ENCODE peak calls at places on chromosomes 1 and 21, in five cellular contexts. R is SK-N-SH, O is HCT116, G is GM12878, A is HepG2. P is an unnamed sample.

GRCh38 chr1:79708646-79709237 is 702.2 kb upstream of the ADGRL4 start:
- DNase-seq in R (no peak), O (no peak), G (no peak), A (no peak), P (no peak)

GRCh38 chr1:17841944-17842343 is 86.8 kb downstream of the ACTL8 start:
- DNase-seq in R (no peak), O (no peak), G (no peak), A (no peak), P (no peak)

GRCh38 chr1:232851532-232851931 is 46.3 kb downstream of the MAP10 start:
- DNase-seq in R (no peak), O (no peak), G (no peak), A (no peak), P (no peak)

GRCh38 chr1:8796812-8797211 is 20.6 kb downstream of the RERE start:
- DNase-seq in R (no peak), O (no peak), G (no peak), A (no peak), P (no peak)

GRCh38 chr1:178639326-178639725 is 85.7 kb upstream of the RALGPS2 start:
- DNase-seq in R (no peak), O (no peak), G (no peak), A (no peak), P (no peak)

GRCh38 chr1:52576074-52576473 is 23.2 kb upstream of the TUT4 start:
- DNase-seq in R (no peak), O (no peak), G (no peak), A (no peak), P (no peak)

GRCh38 chr1:48109390-48110009 is 112.3 kb upstream of the TRABD2B start:
- DNase-seq in R (peak; percentile 36), O (peak; percentile 24), G (no peak), A (peak; percentile 61), P (no peak)

GRCh38 chr1:165836664-165837482 is 9.5 kb downstream of the UCK2 start:
- DNase-seq in R (no peak), O (no peak), G (no peak), A (no peak), P (no peak)

GRCh38 chr1:238329671-238330070 is 438.9 kb upstream of the ZP4 start:
- DNase-seq in R (no peak), O (no peak), G (no peak), A (no peak), P (no peak)

GRCh38 chr1:15430787-15431570 is 7.3 kb upstream of the CTRC start:
- DNase-seq in R (peak; percentile 93), O (no peak), G (no peak), A (no peak), P (peak; percentile 85)

GRCh38 chr1:14255711-14256110 is 342.8 kb upstream of the KAZN start:
- DNase-seq in R (no peak), O (no peak), G (no peak), A (no peak), P (no peak)

GRCh38 chr1:170533331-170533730 is 1.4 kb downstream of the GORAB start:
- DNase-seq in R (no peak), O (no peak), G (no peak), A (no peak), P (peak; percentile 17)

GRCh38 chr1:153531638-153532037 is 4.2 kb downstream of the S100A6 start:
- DNase-seq in R (no peak), O (no peak), G (no peak), A (no peak), P (no peak)

GRCh38 chr21:38325761-38326420 is 69.1 kb downstream of the KCNJ15 start:
- DNase-seq in R (no peak), O (no peak), G (no peak), A (no peak), P (no peak)

GRCh38 chr1:245322673-245323072 is 167.9 kb downstream of the KIF26B start:
- DNase-seq in R (no peak), O (peak; percentile 6), G (no peak), A (no peak), P (no peak)

GRCh38 chr1:171814692-171815091 is 26.6 kb upstream of the DNM3 start:
- DNase-seq in R (no peak), O (no peak), G (no peak), A (no peak), P (no peak)

GRCh38 chr1:60668584-60668983 is 413.8 kb upstream of the NFIA start:
- DNase-seq in R (no peak), O (no peak), G (no peak), A (no peak), P (no peak)

GRCh38 chr1:26307363-26307781 is 936 bp upstream of the UBXN11 start:
- DNase-seq in R (no peak), O (no peak), G (no peak), A (no peak), P (no peak)

GRCh38 chr1:181383695-181384094 is 99.6 kb upstream of the CACNA1E start:
- DNase-seq in R (no peak), O (no peak), G (no peak), A (no peak), P (no peak)

GRCh38 chr1:16174886-16175598 is 19.2 kb upstream of the EPHA2 start:
- DNase-seq in R (peak; percentile 53), O (no peak), G (no peak), A (no peak), P (no peak)

GRCh38 chr1:44609768-44610526 is 64.3 kb downstream of the TMEM53 start:
- DNase-seq in R (no peak), O (no peak), G (no peak), A (no peak), P (peak; percentile 89)

GRCh38 chr1:2229921-2230700 is 2.0 kb downstream of the SKI start:
- DNase-seq in R (peak; percentile 72), O (no peak), G (no peak), A (no peak), P (peak; percentile 64)

GRCh38 chr1:19066248-19066873 is 109.9 kb upstream of the IFFO2 start:
- DNase-seq in R (no peak), O (no peak), G (no peak), A (no peak), P (no peak)

GRCh38 chr1:201791775-201792166 is 37.2 kb upstream of the IPO9 start:
- DNase-seq in R (peak; percentile 38), O (no peak), G (no peak), A (no peak), P (no peak)

GRCh38 chr1:32764826-32765545 is 52.2 kb downstream of the YARS1 start:
- DNase-seq in R (peak; percentile 72), O (no peak), G (no peak), A (no peak), P (no peak)
- TF ChIP-seq ZBTB33 in R (no peak), O (no peak), G (no peak), A (no peak), P (no peak)

GRCh38 chr1:174206148-174206826 is 47.0 kb downstream of the RABGAP1L start:
- DNase-seq in R (no peak), O (no peak), G (no peak), A (no peak), P (no peak)

GRCh38 chr1:174209347-174210187 is 50.2 kb downstream of the RABGAP1L start:
- DNase-seq in R (no peak), O (no peak), G (no peak), A (no peak), P (no peak)

GRCh38 chr1:174200746-174201145 is 41.4 kb downstream of the RABGAP1L start:
- DNase-seq in R (no peak), O (no peak), G (no peak), A (no peak), P (no peak)

GRCh38 chr1:174204697-174205308 is 45.5 kb downstream of the RABGAP1L start:
- DNase-seq in R (no peak), O (peak; percentile 63), G (no peak), A (peak; percentile 44), P (peak; percentile 46)
- TF ChIP-seq ZBTB33 in R (no peak), O (peak; percentile 75), G (no peak), A (no peak), P (no peak)

DNA sequence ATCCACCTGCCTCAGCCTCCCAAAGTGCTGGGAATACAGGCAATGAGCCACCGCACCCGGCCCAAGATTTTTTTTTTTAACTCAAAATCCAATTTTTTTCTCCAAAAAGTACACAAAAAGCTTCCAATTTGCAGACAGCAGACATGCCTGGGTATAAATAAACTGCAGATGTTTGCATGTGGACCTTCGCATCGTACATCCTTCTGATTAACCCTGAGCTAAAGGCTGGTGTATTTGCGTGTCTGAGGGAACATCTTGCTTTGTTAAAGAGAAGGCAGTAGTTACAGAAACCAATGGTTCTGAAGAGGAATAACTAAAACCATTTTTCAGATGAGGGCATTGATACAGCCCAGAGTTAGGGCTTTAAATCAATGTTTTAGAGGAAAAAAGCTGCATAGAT is 12.7 kb downstream of the BCAR3 start:
- DNase-seq in R (no peak), O (no peak), G (no peak), A (no peak), P (no peak)
- TF ChIP-seq ZBTB33 in R (no peak), O (no peak), G (no peak), A (no peak), P (no peak)

GRCh38 chr1:218377143-218377660 is 32.1 kb downstream of the TGFB2 start:
- DNase-seq in R (no peak), O (peak; percentile 76), G (no peak), A (peak; percentile 77), P (peak; percentile 31)
- TF ChIP-seq ZBTB33 in R (peak; percentile 91), O (peak; percentile 73), G (no peak), A (no peak), P (no peak)

GRCh38 chr1:21337010-21337437 is 46.8 kb upstream of the ECE1 start:
- DNase-seq in R (no peak), O (no peak), G (no peak), A (no peak), P (no peak)

GRCh38 chr1:21337459-21337930 is 47.2 kb upstream of the ECE1 start:
- DNase-seq in R (no peak), O (no peak), G (no peak), A (no peak), P (no peak)

GRCh38 chr1:21335088-21335678 is 44.9 kb upstream of the ECE1 start:
- DNase-seq in R (no peak), O (no peak), G (no peak), A (no peak), P (no peak)

GRCh38 chr1:21334214-21335087 is 44.2 kb upstream of the ECE1 start:
- DNase-seq in R (peak; percentile 59), O (no peak), G (peak; percentile 91), A (no peak), P (peak; percentile 63)

DNA sequence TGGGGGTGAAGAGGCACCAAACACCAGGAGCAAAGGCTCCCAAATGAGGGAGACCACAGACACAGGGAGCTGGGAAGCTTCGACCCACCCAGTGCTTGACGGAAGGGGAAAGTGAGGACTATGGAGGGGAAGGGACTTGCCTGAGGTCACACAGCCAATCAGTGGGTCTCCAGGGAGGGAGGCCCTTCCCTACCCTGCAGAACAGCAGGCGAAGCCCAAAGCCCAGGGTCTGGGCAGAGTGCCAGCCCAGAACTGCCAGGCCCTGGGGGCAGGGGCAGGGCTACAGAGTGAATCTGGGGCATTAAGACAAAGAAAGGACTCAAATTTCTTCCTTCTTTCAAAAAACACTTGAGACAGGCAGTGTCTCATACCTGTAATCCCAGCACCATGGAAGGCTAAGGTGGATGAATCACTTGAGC is 45.5 kb upstream of the ECE1 start:
- DNase-seq in R (peak; percentile 59), O (no peak), G (no peak), A (no peak), P (no peak)
- TF ChIP-seq ZBTB33 in R (no peak), O (no peak), G (no peak), A (no peak), P (no peak)

GRCh38 chr1:76080552-76081093 is 6.1 kb downstream of the ST6GALNAC3 start:
- DNase-seq in R (no peak), O (no peak), G (no peak), A (no peak), P (no peak)
- TF ChIP-seq ZBTB33 in R (no peak), O (no peak), G (no peak), A (no peak), P (no peak)